ENCODE peak calls at places on chromosome 12, in nine cellular contexts. P is ureter; Z is NCI-H1417 treated with DMSO at 0.1 percent for 48 hours; Y is heart left ventricle; M is naive B cell; U is fibroblast of mammary gland; L is nucleus accumbens; N is EH; J is activated CD4-positive, alpha-beta T cell treated with anti-CD3 and anti-CD28 coated beads, Interleukin-2, amount 50 U/mL, for 48 hours. D is an unnamed sample.

GRCh38 chr12:53069621-53070410 is 9.4 kb downstream of the SPRYD3 start:
- DNase-seq in P (peak), Z (no peak), Y (peak), M (no peak), U (no peak), L (no peak), N (no peak), J (no peak), D (no peak)

GRCh38 chr12:132560831-132561783 is 49.3 kb downstream of the LRCOL1 start:
- DNase-seq in P (no peak), Z (no peak), Y (no peak), M (peak), U (peak), L (no peak), N (peak), J (peak), D (peak)

GRCh38 chr12:124626841-124627502 is 59.6 kb upstream of the NCOR2 start:
- DNase-seq in P (peak), Z (no peak), Y (peak), M (no peak), U (peak), L (no peak), N (peak), J (no peak), D (no peak)

GRCh38 chr12:72093424-72093823 is 154.8 kb downstream of the TPH2 start:
- DNase-seq in P (no peak), Z (no peak), Y (no peak), M (no peak), U (no peak), L (no peak), N (no peak), J (no peak), D (no peak)

GRCh38 chr12:100799770-100800169 is 5.2 kb downstream of the ANO4 start:
- DNase-seq in P (no peak), Z (no peak), Y (no peak), M (no peak), U (peak), L (no peak), N (peak), J (no peak), D (no peak)

GRCh38 chr12:3681595-3681921 is 71.4 kb downstream of the CRACR2A start:
- DNase-seq in P (no peak), Z (peak), Y (no peak), M (no peak), U (no peak), L (no peak), N (no peak), J (no peak), D (peak)

GRCh38 chr12:55847603-55848329 is 5.0 kb upstream of the MMP19 start:
- DNase-seq in P (peak), Z (no peak), Y (peak), M (no peak), U (peak), L (no peak), N (peak), J (peak), D (no peak)

GRCh38 chr12:1993341-1993740 is 10.9 kb downstream of the DCP1B start:
- DNase-seq in P (no peak), Z (no peak), Y (no peak), M (no peak), U (peak), L (no peak), N (peak), J (no peak), D (no peak)

GRCh38 chr12:60465060-60465459 is 869.2 kb downstream of the SLC16A7 start:
- DNase-seq in P (no peak), Z (no peak), Y (no peak), M (no peak), U (no peak), L (no peak), N (no peak), J (no peak), D (no peak)

GRCh38 chr12:84502907-84503787 is 409.5 kb downstream of the SLC6A15 start:
- DNase-seq in P (peak), Z (no peak), Y (peak), M (no peak), U (peak), L (no peak), N (peak), J (peak), D (no peak)

GRCh38 chr12:19465711-19466110 is 26.4 kb downstream of the AEBP2 start:
- DNase-seq in P (no peak), Z (no peak), Y (no peak), M (no peak), U (no peak), L (no peak), N (no peak), J (no peak), D (no peak)

GRCh38 chr12:26658991-26659390 is 174.0 kb downstream of the ITPR2 start:
- DNase-seq in P (no peak), Z (no peak), Y (no peak), M (no peak), U (peak), L (no peak), N (peak), J (no peak), D (no peak)

GRCh38 chr12:39824505-39825198 is 205.0 kb upstream of the ABCD2 start:
- DNase-seq in P (no peak), Z (no peak), Y (no peak), M (no peak), U (peak), L (no peak), N (no peak), J (no peak), D (no peak)

GRCh38 chr12:109440851-109441490 is 36.1 kb downstream of the KCTD10 start:
- DNase-seq in P (no peak), Z (peak), Y (no peak), M (no peak), U (no peak), L (no peak), N (peak), J (no peak), D (no peak)

GRCh38 chr12:122669397-122670070 is 33.6 kb downstream of the HCAR2 start:
- DNase-seq in P (no peak), Z (no peak), Y (no peak), M (no peak), U (peak), L (no peak), N (peak), J (no peak), D (no peak)

GRCh38 chr12:43730283-43730682 is 28.3 kb downstream of the PUS7L start:
- DNase-seq in P (no peak), Z (no peak), Y (no peak), M (no peak), U (no peak), L (no peak), N (no peak), J (no peak), D (no peak)

GRCh38 chr12:11825278-11825677 is 175.8 kb downstream of the ETV6 start:
- DNase-seq in P (no peak), Z (no peak), Y (no peak), M (no peak), U (no peak), L (no peak), N (no peak), J (no peak), D (no peak)

GRCh38 chr12:60387356-60387755 is 791.5 kb downstream of the SLC16A7 start:
- DNase-seq in P (no peak), Z (no peak), Y (no peak), M (no peak), U (no peak), L (no peak), N (no peak), J (no peak), D (no peak)

GRCh38 chr12:87332987-87333761 is 696.0 kb downstream of the C12orf50 start:
- DNase-seq in P (no peak), Z (no peak), Y (no peak), M (no peak), U (no peak), L (no peak), N (no peak), J (no peak), D (no peak)

GRCh38 chr12:15230137-15230536 is 8.9 kb upstream of the RERG start:
- DNase-seq in P (no peak), Z (no peak), Y (no peak), M (no peak), U (peak), L (no peak), N (no peak), J (no peak), D (no peak)

GRCh38 chr12:126837697-126838096 is 1429.3 kb upstream of the TMEM132C start:
- DNase-seq in P (no peak), Z (no peak), Y (no peak), M (no peak), U (no peak), L (no peak), N (no peak), J (no peak), D (no peak)

GRCh38 chr12:77120156-77120555 is 54.8 kb upstream of the E2F7 start:
- DNase-seq in P (no peak), Z (no peak), Y (no peak), M (no peak), U (peak), L (no peak), N (peak), J (no peak), D (no peak)

GRCh38 chr12:121534495-121535148 is 46.2 kb downstream of the KDM2B start:
- DNase-seq in P (no peak), Z (no peak), Y (no peak), M (peak), U (no peak), L (no peak), N (no peak), J (peak), D (no peak)

GRCh38 chr12:39199371-39199770 is 243.5 kb downstream of the KIF21A start:
- DNase-seq in P (no peak), Z (no peak), Y (no peak), M (no peak), U (no peak), L (no peak), N (no peak), J (no peak), D (no peak)

GRCh38 chr12:70248916-70249315 is 5.7 kb downstream of the CNOT2 start:
- DNase-seq in P (no peak), Z (no peak), Y (no peak), M (no peak), U (peak), L (no peak), N (no peak), J (no peak), D (no peak)

GRCh38 chr12:49342914-49343731 is 3.6 kb upstream of the DNAJC22 start:
- DNase-seq in P (peak), Z (no peak), Y (no peak), M (no peak), U (no peak), L (no peak), N (no peak), J (peak), D (no peak)

GRCh38 chr12:57085999-57086950 is 2.6 kb upstream of the NAB2 start:
- DNase-seq in P (peak), Z (no peak), Y (peak), M (peak), U (peak), L (no peak), N (peak), J (peak), D (peak)

GRCh38 chr12:20555771-20556170 is 139.4 kb upstream of the SLCO1C1 start:
- DNase-seq in P (no peak), Z (no peak), Y (no peak), M (no peak), U (peak), L (no peak), N (no peak), J (no peak), D (no peak)

GRCh38 chr12:8475508-8475907 is 19.7 kb downstream of the CLEC6A start:
- DNase-seq in P (no peak), Z (no peak), Y (no peak), M (no peak), U (no peak), L (no peak), N (no peak), J (no peak), D (no peak)

GRCh38 chr12:65868133-65868705 is 43.9 kb downstream of the HMGA2 start:
- DNase-seq in P (no peak), Z (no peak), Y (no peak), M (no peak), U (peak), L (no peak), N (peak), J (no peak), D (no peak)

GRCh38 chr12:124399622-124400021 is 104.7 kb downstream of the RFLNA start:
- DNase-seq in P (no peak), Z (no peak), Y (no peak), M (no peak), U (no peak), L (no peak), N (peak), J (peak), D (no peak)

GRCh38 chr12:26177303-26177702 is 18.1 kb upstream of the SSPN start:
- DNase-seq in P (no peak), Z (no peak), Y (no peak), M (no peak), U (peak), L (no peak), N (no peak), J (no peak), D (no peak)

GRCh38 chr12:87779858-87780498 is 249.2 kb downstream of the C12orf50 start:
- DNase-seq in P (no peak), Z (no peak), Y (no peak), M (no peak), U (no peak), L (no peak), N (no peak), J (no peak), D (no peak)

GRCh38 chr12:127024791-127025190 is 1242.2 kb upstream of the TMEM132C start:
- DNase-seq in P (no peak), Z (no peak), Y (no peak), M (no peak), U (no peak), L (no peak), N (no peak), J (no peak), D (no peak)

GRCh38 chr12:107622005-107622404 is 63.6 kb upstream of the PWP1 start:
- DNase-seq in P (no peak), Z (no peak), Y (no peak), M (no peak), U (peak), L (no peak), N (peak), J (peak), D (no peak)

D was measured in NCI-H1436 treated with DMSO at 0.1 percent for 48 hours.